ENCODE peak calls at places on chromosomes 16 and 17, in five cellular contexts. One of them, this sample, is unnamed. For H3K4me1, the result is how much of the 10 kb centered on the place peaks cover.

GRCh38 chr16:55444754-55445485 is 34.1 kb upstream of the MMP2 start:
- DNase-seq in A673: no peak
- DNase-seq in fibroblast of lung: no peak
- DNase-seq in neural progenitor cell: no peak
- DNase-seq in GM23338: no peak
- DNase-seq in this sample: no peak

GRCh38 chr17:31327534-31328526 is 6.4 kb upstream of the EVI2A start:
- DNase-seq in GM23338: no peak
- DNase-seq in A673: no peak
- DNase-seq in fibroblast of lung: peak
- DNase-seq in neural progenitor cell: no peak
- DNase-seq in this sample: peak

GRCh38 chr16:14196011-14196410 is 124.9 kb downstream of the MRTFB start:
- DNase-seq in neural progenitor cell: no peak
- DNase-seq in A673: peak
- DNase-seq in GM23338: peak
- DNase-seq in fibroblast of lung: peak
- DNase-seq in this sample: peak

GRCh38 chr17:65074778-65075250 is 18.3 kb upstream of the GNA13 start:
- DNase-seq in A673: no peak
- DNase-seq in neural progenitor cell: no peak
- DNase-seq in GM23338: no peak
- DNase-seq in fibroblast of lung: peak
- DNase-seq in this sample: no peak

GRCh38 chr17:58268774-58269556 is 11.8 kb downstream of the MPO start:
- DNase-seq in fibroblast of lung: no peak
- DNase-seq in neural progenitor cell: no peak
- DNase-seq in GM23338: no peak
- DNase-seq in A673: no peak
- DNase-seq in this sample: no peak

GRCh38 chr17:82100502-82101298 is 2.7 kb upstream of the FASN start:
- DNase-seq in neural progenitor cell: no peak
- DNase-seq in A673: no peak
- DNase-seq in GM23338: no peak
- DNase-seq in fibroblast of lung: no peak
- DNase-seq in this sample: no peak

GRCh38 chr17:21689604-21690003 is 2.7 kb upstream of the KCNJ18 start:
- DNase-seq in GM23338: no peak
- DNase-seq in fibroblast of lung: peak
- DNase-seq in A673: no peak
- DNase-seq in neural progenitor cell: no peak
- DNase-seq in this sample: peak

GRCh38 chr17:5203908-5204294 is 12.2 kb upstream of the ZNF594 start:
- DNase-seq in neural progenitor cell: no peak
- DNase-seq in A673: no peak
- DNase-seq in GM23338: no peak
- DNase-seq in fibroblast of lung: peak
- DNase-seq in this sample: peak

GRCh38 chr17:74823176-74823495 is 36.5 kb downstream of the GRIN2C start:
- DNase-seq in fibroblast of lung: no peak
- DNase-seq in GM23338: no peak
- DNase-seq in neural progenitor cell: no peak
- DNase-seq in A673: peak
- DNase-seq in this sample: no peak

GRCh38 chr17:74827800-74828199 is 31.9 kb downstream of the GRIN2C start:
- DNase-seq in GM23338: no peak
- DNase-seq in A673: no peak
- DNase-seq in neural progenitor cell: no peak
- DNase-seq in fibroblast of lung: no peak
- DNase-seq in this sample: no peak

GRCh38 chr17:74822329-74823175 is 37.1 kb downstream of the GRIN2C start:
- DNase-seq in A673: peak
- DNase-seq in neural progenitor cell: no peak
- DNase-seq in fibroblast of lung: no peak
- DNase-seq in GM23338: no peak
- DNase-seq in this sample: no peak

GRCh38 chr17:74825952-74826713 is 33.6 kb downstream of the GRIN2C start:
- DNase-seq in GM23338: no peak
- DNase-seq in A673: peak
- DNase-seq in fibroblast of lung: no peak
- DNase-seq in neural progenitor cell: no peak
- DNase-seq in this sample: no peak

GRCh38 chr17:74825003-74825627 is 34.6 kb downstream of the GRIN2C start:
- DNase-seq in GM23338: no peak
- DNase-seq in neural progenitor cell: no peak
- DNase-seq in fibroblast of lung: no peak
- DNase-seq in A673: no peak
- DNase-seq in this sample: no peak
- TF ChIP-seq EZH2 in GM23338: no peak
- TF ChIP-seq EZH2 in neural progenitor cell: no peak
- TF ChIP-seq EZH2 in fibroblast of lung: no peak
- TF ChIP-seq EZH2 in A673: no peak
- TF ChIP-seq EZH2 in this sample: no peak

GRCh38 chr16:922051-922450 is 48.7 kb downstream of the LMF1 start:
- DNase-seq in neural progenitor cell: no peak
- DNase-seq in GM23338: no peak
- DNase-seq in fibroblast of lung: no peak
- DNase-seq in A673: no peak
- DNase-seq in this sample: no peak

GRCh38 chr16:919658-920631 is 50.8 kb downstream of the LMF1 start:
- DNase-seq in A673: no peak
- DNase-seq in GM23338: no peak
- DNase-seq in fibroblast of lung: peak
- DNase-seq in neural progenitor cell: no peak
- DNase-seq in this sample: no peak

GRCh38 chr16:923184-923583 is 47.6 kb downstream of the LMF1 start:
- DNase-seq in fibroblast of lung: no peak
- DNase-seq in A673: no peak
- DNase-seq in neural progenitor cell: no peak
- DNase-seq in GM23338: no peak
- DNase-seq in this sample: no peak

GRCh38 chr16:920722-921121 is 50.1 kb downstream of the LMF1 start:
- DNase-seq in GM23338: no peak
- DNase-seq in A673: peak
- DNase-seq in fibroblast of lung: no peak
- DNase-seq in neural progenitor cell: peak
- DNase-seq in this sample: no peak

GRCh38 chr16:921321-921905 is 49.4 kb downstream of the LMF1 start:
- DNase-seq in GM23338: no peak
- DNase-seq in neural progenitor cell: peak
- DNase-seq in A673: no peak
- DNase-seq in fibroblast of lung: no peak
- DNase-seq in this sample: no peak
- H3K4me1 ChIP-seq in GM23338: under half
- H3K4me1 ChIP-seq in neural progenitor cell: under half
- H3K4me1 ChIP-seq in A673: under half
- H3K4me1 ChIP-seq in fibroblast of lung: under half
- H3K4me1 ChIP-seq in this sample: under half

GRCh38 chr16:86240716-86241363 is 269.5 kb upstream of the FOXF1 start:
- DNase-seq in GM23338: no peak
- DNase-seq in A673: no peak
- DNase-seq in neural progenitor cell: no peak
- DNase-seq in fibroblast of lung: no peak
- DNase-seq in this sample: no peak
- TF ChIP-seq EZH2 in GM23338: no peak
- TF ChIP-seq EZH2 in A673: no peak
- TF ChIP-seq EZH2 in neural progenitor cell: no peak
- TF ChIP-seq EZH2 in fibroblast of lung: no peak
- TF ChIP-seq EZH2 in this sample: no peak

GRCh38 chr16:50196736-50197135 is 43.6 kb downstream of the TENT4B start:
- DNase-seq in fibroblast of lung: peak
- DNase-seq in GM23338: no peak
- DNase-seq in neural progenitor cell: no peak
- DNase-seq in A673: no peak
- DNase-seq in this sample: peak
- H3K4me1 ChIP-seq in fibroblast of lung: under half
- H3K4me1 ChIP-seq in GM23338: under half
- H3K4me1 ChIP-seq in neural progenitor cell: under half
- H3K4me1 ChIP-seq in A673: under half
- H3K4me1 ChIP-seq in this sample: under half

DNA sequence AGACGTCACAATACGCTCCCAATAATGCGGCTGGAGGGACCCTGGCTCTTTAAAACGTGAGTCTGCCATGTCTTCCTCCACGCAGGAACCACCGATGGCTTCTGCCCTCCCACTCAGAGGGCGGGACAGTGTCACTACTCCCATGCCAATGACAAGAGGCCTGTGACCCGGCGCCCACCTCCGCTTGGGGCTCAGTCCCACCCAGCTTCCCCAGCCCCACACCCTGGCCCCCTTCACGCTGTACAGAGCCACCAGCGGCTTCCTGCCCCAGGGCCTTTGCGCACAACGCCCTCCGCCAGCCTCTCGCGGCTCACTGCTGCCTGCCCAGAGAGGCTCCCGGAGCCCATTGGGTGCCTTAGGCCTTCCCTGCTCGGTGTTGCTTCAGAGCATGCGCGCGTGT is 29.5 kb upstream of the ZNF469 start:
- DNase-seq in GM23338: no peak
- DNase-seq in fibroblast of lung: no peak
- DNase-seq in neural progenitor cell: no peak
- DNase-seq in A673: no peak
- DNase-seq in this sample: no peak
- TF ChIP-seq EZH2 in GM23338: no peak
- TF ChIP-seq EZH2 in fibroblast of lung: no peak
- TF ChIP-seq EZH2 in neural progenitor cell: no peak
- TF ChIP-seq EZH2 in A673: no peak
- TF ChIP-seq EZH2 in this sample: no peak

GRCh38 chr17:62804822-62805221 is 3.3 kb downstream of the MARCHF10 start:
- DNase-seq in neural progenitor cell: no peak
- DNase-seq in A673: no peak
- DNase-seq in GM23338: no peak
- DNase-seq in fibroblast of lung: peak
- DNase-seq in this sample: peak
- H3K4me1 ChIP-seq in neural progenitor cell: under half
- H3K4me1 ChIP-seq in A673: under half
- H3K4me1 ChIP-seq in GM23338: under half
- H3K4me1 ChIP-seq in fibroblast of lung: under half
- H3K4me1 ChIP-seq in this sample: under half

GRCh38 chr16:67779256-67780014 is 26.9 kb downstream of the RANBP10 start:
- DNase-seq in fibroblast of lung: no peak
- DNase-seq in GM23338: no peak
- DNase-seq in A673: no peak
- DNase-seq in neural progenitor cell: no peak
- DNase-seq in this sample: no peak
- TF ChIP-seq EZH2 in fibroblast of lung: no peak
- TF ChIP-seq EZH2 in GM23338: no peak
- TF ChIP-seq EZH2 in A673: no peak
- TF ChIP-seq EZH2 in neural progenitor cell: no peak
- TF ChIP-seq EZH2 in this sample: no peak

GRCh38 chr17:48760411-48760810 is 31.9 kb upstream of the HOXB13 start:
- DNase-seq in fibroblast of lung: no peak
- DNase-seq in GM23338: no peak
- DNase-seq in A673: no peak
- DNase-seq in neural progenitor cell: no peak
- DNase-seq in this sample: no peak
- H3K4me1 ChIP-seq in fibroblast of lung: under half
- H3K4me1 ChIP-seq in GM23338: under half
- H3K4me1 ChIP-seq in A673: under half
- H3K4me1 ChIP-seq in neural progenitor cell: under half
- H3K4me1 ChIP-seq in this sample: under half

DNA sequence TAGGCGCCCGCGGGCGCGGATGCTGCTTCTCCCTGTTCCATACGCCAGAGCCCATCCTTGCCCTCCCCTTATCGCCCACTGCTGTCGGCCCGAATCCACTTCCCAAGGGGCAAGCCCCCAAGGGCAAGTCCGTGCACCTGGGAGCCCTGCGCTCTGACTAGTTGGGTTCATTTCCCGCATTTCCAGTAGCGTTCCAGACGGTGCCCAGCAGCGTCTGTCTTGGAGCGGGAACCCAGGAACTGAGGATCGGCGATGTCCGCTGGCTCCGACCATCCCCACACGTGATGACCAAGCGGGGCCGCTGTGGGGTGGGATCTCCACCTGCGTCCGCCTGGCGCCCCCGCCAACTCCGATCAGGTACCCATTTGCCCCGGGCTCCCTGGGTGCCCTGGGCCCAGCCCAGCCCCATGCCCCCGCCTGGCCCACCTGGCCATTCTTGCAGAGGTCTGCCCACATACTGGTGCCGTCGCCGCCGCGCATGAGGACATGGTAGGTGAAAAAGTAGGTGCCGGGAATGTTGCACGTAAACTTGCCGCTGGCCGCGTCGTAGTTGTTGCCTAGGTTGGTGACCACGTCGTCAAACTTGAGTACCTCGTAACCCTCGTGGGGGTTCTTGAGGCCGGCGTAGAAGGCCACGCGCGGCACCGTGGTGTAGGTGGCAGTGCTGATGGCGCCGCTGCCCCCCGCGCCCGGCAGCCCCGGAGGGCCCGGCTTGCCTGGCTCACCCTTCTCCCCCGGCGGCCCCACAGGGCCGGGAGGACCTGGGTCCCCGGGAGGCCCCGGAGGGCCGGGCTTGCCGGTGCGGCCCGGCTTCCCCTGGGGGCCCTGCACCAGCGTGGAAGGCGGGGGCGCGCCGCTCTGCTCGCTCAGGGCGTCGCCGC is 837 bp downstream of the C1QL1 start:
- DNase-seq in fibroblast of lung: no peak
- DNase-seq in neural progenitor cell: peak
- DNase-seq in A673: no peak
- DNase-seq in GM23338: peak
- DNase-seq in this sample: no peak
- TF ChIP-seq EZH2 in fibroblast of lung: peak
- TF ChIP-seq EZH2 in neural progenitor cell: peak
- TF ChIP-seq EZH2 in A673: no peak
- TF ChIP-seq EZH2 in GM23338: peak
- TF ChIP-seq EZH2 in this sample: peak